ENCODE peak calls at places on chromosome 21, in six cellular contexts. S, C, M, V, T and D are unnamed samples.
A peak's percentile ranks its signal among the peaks of the same experiment; 100 is the strongest.

GRCh38 chr21:16285646-16286223 is 556.0 kb downstream of the USP25 start:
- DNase-seq in V (no peak), M (no peak), C (no peak), T (no peak), S (no peak), D (no peak)

GRCh38 chr21:20875741-20876140 is 122.5 kb upstream of the NCAM2 start:
- DNase-seq in S (no peak), V (no peak), C (no peak), M (no peak), T (no peak), D (no peak)

GRCh38 chr21:32955307-32955937 is 70.3 kb upstream of the OLIG2 start:
- DNase-seq in M (peak; percentile 28), S (peak; percentile 64), V (no peak), T (no peak), C (peak; percentile 16), D (no peak)

GRCh38 chr21:38175321-38175720 is 81.5 kb upstream of the KCNJ15 start:
- DNase-seq in S (no peak), M (no peak), C (no peak), T (no peak), V (no peak), D (no peak)

GRCh38 chr21:16117851-16118592 is 388.2 kb downstream of the USP25 start:
- DNase-seq in V (no peak), S (no peak), T (peak; percentile 15), C (no peak), M (no peak), D (no peak)

GRCh38 chr21:45866473-45867010 is 115.0 kb upstream of the COL6A1 start:
- DNase-seq in C (no peak), S (peak; percentile 36), T (no peak), V (no peak), M (peak; percentile 25), D (no peak)

GRCh38 chr21:41973427-41973831 is 19.6 kb upstream of the C2CD2 start:
- DNase-seq in V (no peak), T (no peak), M (peak; percentile 28), C (no peak), S (peak; percentile 79), D (no peak)

GRCh38 chr21:46294647-46295176 is 8.6 kb downstream of the YBEY start:
- DNase-seq in S (peak; percentile 83), M (peak; percentile 60), C (no peak), T (peak; percentile 79), V (no peak), D (no peak)

GRCh38 chr21:44994581-44995171 is 54.8 kb downstream of the SLX9 start:
- DNase-seq in V (no peak), C (no peak), M (no peak), T (peak; percentile 84), S (no peak), D (no peak)

GRCh38 chr21:31922881-31923280 is 50.1 kb downstream of the HUNK start:
- DNase-seq in S (no peak), V (no peak), C (no peak), M (peak; percentile 20), T (peak; percentile 0), D (no peak)

GRCh38 chr21:29775462-29775861 is 164.3 kb downstream of the GRIK1 start:
- DNase-seq in C (no peak), S (no peak), M (no peak), V (no peak), T (no peak), D (no peak)

GRCh38 chr21:42460391-42461184 is 35.4 kb downstream of the RSPH1 start:
- DNase-seq in V (no peak), T (peak; percentile 31), C (no peak), S (peak; percentile 73), M (peak; percentile 45), D (no peak)